ENCODE peak calls at places on chromosomes 2 and 18, in nine cellular contexts. O is SK-N-SH, I is upper lobe of left lung, H is left ventricle myocardium inferior, Q is Peyer's patch, S is neural progenitor cell, E is hepatocyte, X is cardiac muscle cell, Y is fibroblast of lung. Z is an unnamed sample. For H3K27me3, the result is how much of the 10 kb centered on the place peaks cover.

GRCh38 chr2:164910091-164910899 is 45.0 kb downstream of the SLC38A11 start:
- DNase-seq in O (no peak), I (peak), H (no peak), Q (no peak), S (no peak), E (peak), X (no peak), Y (peak), Z (peak)

GRCh38 chr2:109287413-109287812 is 158.4 kb downstream of the SH3RF3 start:
- DNase-seq in O (no peak), I (no peak), H (no peak), Q (no peak), S (no peak), E (no peak), X (no peak), Y (no peak), Z (no peak)

GRCh38 chr2:96251721-96252292 is 14.0 kb downstream of the TMEM127 start:
- DNase-seq in O (peak), I (peak), H (peak), Q (no peak), S (peak), E (peak), X (peak), Y (peak), Z (no peak)

GRCh38 chr2:61710711-61711110 is 143.1 kb downstream of the FAM161A start:
- DNase-seq in O (no peak), I (no peak), H (no peak), Q (peak), S (no peak), E (peak), X (peak), Y (no peak), Z (no peak)

GRCh38 chr2:11757101-11757500 is 10.7 kb downstream of the LPIN1 start:
- DNase-seq in O (no peak), I (no peak), H (no peak), Q (no peak), S (no peak), E (no peak), X (no peak), Y (no peak), Z (no peak)

GRCh38 chr2:206241767-206242166 is 32.7 kb upstream of the ZDBF2 start:
- DNase-seq in O (no peak), I (no peak), H (no peak), Q (no peak), S (no peak), E (no peak), X (no peak), Y (peak), Z (no peak)

GRCh38 chr2:28955492-28955891 is 25.6 kb upstream of the TOGARAM2 start:
- DNase-seq in O (no peak), I (no peak), H (no peak), Q (no peak), S (no peak), E (no peak), X (no peak), Y (no peak), Z (no peak)

GRCh38 chr2:232966122-232966521 is 46.9 kb downstream of the NGEF start:
- DNase-seq in O (no peak), I (no peak), H (no peak), Q (no peak), S (no peak), E (no peak), X (no peak), Y (no peak), Z (no peak)

GRCh38 chr2:119914266-119914665 is 98.6 kb upstream of the EPB41L5 start:
- DNase-seq in O (no peak), I (no peak), H (no peak), Q (no peak), S (no peak), E (peak), X (peak), Y (peak), Z (no peak)

GRCh38 chr2:142944264-142944663 is 66.8 kb downstream of the KYNU start:
- DNase-seq in O (no peak), I (no peak), H (no peak), Q (no peak), S (no peak), E (no peak), X (no peak), Y (peak), Z (no peak)

GRCh38 chr2:207311316-207312005 is 145.7 kb upstream of the KLF7 start:
- DNase-seq in O (peak), I (peak), H (no peak), Q (no peak), S (no peak), E (peak), X (peak), Y (peak), Z (no peak)

GRCh38 chr18:49647496-49648168 is 85.8 kb downstream of the LIPG start:
- DNase-seq in O (no peak), I (no peak), H (no peak), Q (no peak), S (no peak), E (no peak), X (peak), Y (peak), Z (no peak)

GRCh38 chr2:70160545-70160944 is 30.3 kb downstream of the C2orf42 start:
- DNase-seq in O (no peak), I (no peak), H (no peak), Q (no peak), S (no peak), E (no peak), X (no peak), Y (no peak), Z (no peak)

GRCh38 chr2:100235098-100235497 is 87.2 kb downstream of the LONRF2 start:
- DNase-seq in O (no peak), I (no peak), H (no peak), Q (no peak), S (no peak), E (no peak), X (no peak), Y (no peak), Z (peak)

GRCh38 chr2:223457301-223457700 is 144.9 kb downstream of the SCG2 start:
- DNase-seq in O (no peak), I (no peak), H (no peak), Q (no peak), S (no peak), E (no peak), X (no peak), Y (peak), Z (no peak)

GRCh38 chr18:79548077-79548450 is 131.5 kb upstream of the CTDP1 start:
- DNase-seq in O (no peak), I (peak), H (no peak), Q (peak), S (no peak), E (no peak), X (no peak), Y (no peak), Z (no peak)

GRCh38 chr2:132632000-132632649 is 37.9 kb downstream of the LYPD1 start:
- DNase-seq in O (no peak), I (no peak), H (no peak), Q (no peak), S (no peak), E (peak), X (no peak), Y (peak), Z (no peak)

GRCh38 chr2:26088038-26088643 is 54.3 kb downstream of the RAB10 start:
- DNase-seq in O (peak), I (no peak), H (no peak), Q (no peak), S (peak), E (peak), X (peak), Y (no peak), Z (no peak)

GRCh38 chr2:182784777-182785176 is 68.7 kb downstream of the DNAJC10 start:
- DNase-seq in O (peak), I (no peak), H (no peak), Q (no peak), S (peak), E (peak), X (peak), Y (peak), Z (peak)

GRCh38 chr2:42510191-42510929 is 16.6 kb upstream of the KCNG3 start:
- DNase-seq in O (peak), I (no peak), H (no peak), Q (no peak), S (no peak), E (no peak), X (peak), Y (peak), Z (no peak)

GRCh38 chr2:234292205-234292954 is 204.5 kb downstream of the ARL4C start:
- DNase-seq in O (no peak), I (no peak), H (no peak), Q (no peak), S (no peak), E (no peak), X (peak), Y (peak), Z (peak)

GRCh38 chr2:47002480-47003381 is 87.1 kb upstream of the MCFD2 start:
- DNase-seq in O (peak), I (no peak), H (peak), Q (no peak), S (peak), E (peak), X (peak), Y (peak), Z (no peak)

GRCh38 chr2:235498556-235499305 is 4.9 kb downstream of the AGAP1 start:
- DNase-seq in O (peak), I (no peak), H (no peak), Q (no peak), S (peak), E (no peak), X (no peak), Y (peak), Z (no peak)

GRCh38 chr2:229714736-229715541 is 584 bp upstream of the DNER start:
- DNase-seq in O (peak), I (peak), H (peak), Q (peak), S (peak), E (peak), X (peak), Y (peak), Z (peak)

GRCh38 chr18:57791192-57791591 is 11.9 kb downstream of the ATP8B1 start:
- DNase-seq in O (no peak), I (peak), H (no peak), Q (no peak), S (no peak), E (no peak), X (no peak), Y (no peak), Z (no peak)

GRCh38 chr18:31040982-31041345 is 1.6 kb downstream of the DSC3 start:
- DNase-seq in O (peak), I (no peak), H (no peak), Q (no peak), S (peak), E (peak), X (peak), Y (peak), Z (no peak)

GRCh38 chr18:70671889-70672551 is 383.2 kb downstream of the SOCS6 start:
- DNase-seq in O (no peak), I (no peak), H (no peak), Q (no peak), S (no peak), E (no peak), X (no peak), Y (no peak), Z (no peak)

GRCh38 chr2:136255648-136256461 is 137.9 kb upstream of the CXCR4 start:
- DNase-seq in O (no peak), I (no peak), H (no peak), Q (no peak), S (no peak), E (no peak), X (no peak), Y (no peak), Z (peak)

GRCh38 chr2:24658531-24659202 is 134.5 kb downstream of the PTRHD1 start:
- DNase-seq in O (no peak), I (peak), H (no peak), Q (no peak), S (no peak), E (no peak), X (no peak), Y (no peak), Z (no peak)

GRCh38 chr18:49487711-49488310 is 777 bp upstream of the C18orf32 start:
- DNase-seq in O (no peak), I (no peak), H (no peak), Q (no peak), S (peak), E (no peak), X (peak), Y (no peak), Z (no peak)

GRCh38 chr2:9974344-9974743 is 22.9 kb downstream of the GRHL1 start:
- DNase-seq in O (no peak), I (no peak), H (no peak), Q (no peak), S (no peak), E (no peak), X (no peak), Y (no peak), Z (no peak)

GRCh38 chr2:60925994-60926750 is 44.8 kb downstream of the REL start:
- DNase-seq in O (no peak), I (no peak), H (no peak), Q (no peak), S (no peak), E (peak), X (no peak), Y (peak), Z (no peak)

GRCh38 chr18:80159713-80160636 is 50.9 kb downstream of the ADNP2 start:
- DNase-seq in O (no peak), I (no peak), H (peak), Q (no peak), S (no peak), E (no peak), X (peak), Y (no peak), Z (peak)

GRCh38 chr2:40041983-40042382 is 262.9 kb upstream of the THUMPD2 start:
- DNase-seq in O (no peak), I (no peak), H (no peak), Q (no peak), S (no peak), E (no peak), X (peak), Y (peak), Z (no peak)

GRCh38 chr2:54685263-54685775 is 38.1 kb upstream of the EML6 start:
- DNase-seq in O (no peak), I (no peak), H (no peak), Q (no peak), S (no peak), E (no peak), X (no peak), Y (no peak), Z (no peak)
- TF ChIP-seq CTCF in O (no peak), I (peak), H (no peak), Q (no peak), S (no peak), E (no peak), X (no peak), Y (no peak), Z (no peak)

GRCh38 chr18:48160622-48161021 is 230.2 kb upstream of the SMAD2 start:
- DNase-seq in O (no peak), I (no peak), H (no peak), Q (no peak), S (no peak), E (no peak), X (no peak), Y (no peak), Z (no peak)
- H3K4me3 ChIP-seq in O (no peak), I (peak), H (peak), Q (no peak), S (no peak), E (peak), X (no peak), Y (peak), Z (no peak)

DNA sequence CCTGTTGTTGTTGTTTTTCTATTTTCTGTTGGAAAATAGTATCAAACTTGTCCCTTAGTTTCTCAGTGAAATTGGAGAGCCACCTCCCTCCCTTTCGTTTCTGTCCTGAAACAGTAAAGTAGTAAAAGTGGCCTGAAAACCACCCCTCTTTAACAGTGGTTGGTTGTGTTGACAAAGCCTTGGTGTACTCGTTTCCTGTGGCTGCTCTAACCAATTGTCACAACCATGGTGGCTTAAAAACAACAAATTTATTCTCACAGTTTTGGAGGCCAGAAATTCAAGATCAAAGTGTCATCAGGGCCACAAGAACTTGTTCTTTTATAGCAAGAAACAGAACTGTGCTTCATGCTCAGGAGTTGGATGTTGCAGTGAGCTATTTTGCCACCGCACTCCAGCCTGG is 4.0 kb upstream of the DYSF start:
- DNase-seq in O (no peak), I (no peak), H (no peak), Q (no peak), S (no peak), E (no peak), X (no peak), Y (no peak), Z (no peak)
- H3K27me3 ChIP-seq in O (under half), I (under half), H (under half), Q (under half), S (under half), E (under half), X (under half), Y (under half), Z (under half)

GRCh38 chr2:45438872-45439665 is 172.0 kb downstream of the SRBD1 start:
- DNase-seq in O (no peak), I (no peak), H (no peak), Q (no peak), S (no peak), E (no peak), X (no peak), Y (no peak), Z (no peak)

GRCh38 chr2:45443012-45443411 is 168.1 kb downstream of the SRBD1 start:
- DNase-seq in O (no peak), I (no peak), H (no peak), Q (no peak), S (no peak), E (no peak), X (no peak), Y (no peak), Z (no peak)

GRCh38 chr2:45441571-45441970 is 169.5 kb downstream of the SRBD1 start:
- DNase-seq in O (no peak), I (no peak), H (no peak), Q (no peak), S (no peak), E (no peak), X (no peak), Y (no peak), Z (no peak)

GRCh38 chr2:45442026-45442425 is 169.0 kb downstream of the SRBD1 start:
- DNase-seq in O (no peak), I (no peak), H (no peak), Q (no peak), S (no peak), E (no peak), X (no peak), Y (no peak), Z (no peak)

GRCh38 chr2:45439788-45440773 is 171.0 kb downstream of the SRBD1 start:
- DNase-seq in O (peak), I (no peak), H (no peak), Q (no peak), S (no peak), E (no peak), X (peak), Y (peak), Z (peak)
- TF ChIP-seq CTCF in O (peak), I (no peak), H (no peak), Q (no peak), S (no peak), E (peak), X (peak), Y (peak), Z (no peak)

DNA sequence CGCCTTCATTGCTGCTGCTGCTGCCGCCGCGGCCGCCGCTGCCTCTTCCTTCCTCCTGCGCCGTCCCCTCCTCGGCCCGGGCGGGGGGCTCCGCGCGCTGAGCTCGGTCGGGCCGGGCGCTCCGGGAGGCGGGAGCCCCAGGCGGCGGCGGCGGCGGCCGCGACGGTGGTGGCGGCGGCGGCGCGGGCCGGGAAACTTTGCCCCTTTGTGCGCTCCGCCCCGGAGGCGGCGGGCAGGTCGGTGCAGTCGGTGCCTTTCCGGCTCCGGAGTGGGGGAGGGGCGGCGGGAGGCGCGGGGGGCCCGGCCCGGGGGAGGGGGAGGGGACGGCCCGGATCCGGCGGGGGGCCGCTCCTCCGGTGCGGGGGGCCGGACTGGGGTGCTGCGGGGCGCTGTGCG is 210 bp downstream of the TET3 start:
- DNase-seq in O (no peak), I (peak), H (peak), Q (peak), S (peak), E (peak), X (no peak), Y (no peak), Z (no peak)
- H3K4me3 ChIP-seq in O (no peak), I (peak), H (peak), Q (peak), S (peak), E (peak), X (peak), Y (no peak), Z (peak)

GRCh38 chr2:118269408-118270051 is 181.3 kb downstream of the INSIG2 start:
- DNase-seq in O (no peak), I (peak), H (no peak), Q (no peak), S (peak), E (no peak), X (no peak), Y (no peak), Z (no peak)
- H3K27me3 ChIP-seq in O (under half), I (under half), H (half or more), Q (under half), S (under half), E (under half), X (under half), Y (under half), Z (under half)

DNA sequence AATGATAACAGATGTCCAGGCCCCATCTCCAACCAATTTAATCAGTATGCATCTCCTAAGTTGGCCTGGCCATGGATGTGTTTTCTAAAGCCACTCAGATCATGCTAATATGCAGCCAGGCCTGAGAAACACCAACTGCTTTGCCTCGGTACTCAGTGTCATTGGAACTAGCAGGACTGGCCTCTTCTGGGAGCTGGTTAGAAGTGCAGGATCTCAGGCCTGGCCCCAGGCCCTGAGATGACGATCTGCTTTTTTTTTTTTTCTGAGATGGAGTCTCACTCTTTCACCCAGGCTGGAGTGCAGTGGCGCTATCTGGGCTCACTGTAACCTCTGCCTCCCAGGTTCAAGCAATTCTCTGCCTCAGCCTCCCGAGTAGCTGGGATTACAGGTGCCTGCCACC is 69.1 kb downstream of the IRS1 start:
- DNase-seq in O (peak), I (no peak), H (no peak), Q (no peak), S (peak), E (no peak), X (peak), Y (no peak), Z (no peak)
- TF ChIP-seq CTCF in O (peak), I (no peak), H (peak), Q (peak), S (peak), E (peak), X (no peak), Y (peak), Z (no peak)

GRCh38 chr2:216696751-216697560 is 1.6 kb upstream of the IGFBP5 start:
- DNase-seq in O (no peak), I (no peak), H (no peak), Q (no peak), S (peak), E (peak), X (peak), Y (peak), Z (no peak)
- H3K4me3 ChIP-seq in O (no peak), I (no peak), H (no peak), Q (no peak), S (no peak), E (no peak), X (no peak), Y (no peak), Z (no peak)

GRCh38 chr2:230868151-230868946 is 3.6 kb downstream of the ITM2C start:
- DNase-seq in O (peak), I (no peak), H (no peak), Q (no peak), S (peak), E (peak), X (peak), Y (no peak), Z (no peak)
- H3K27me3 ChIP-seq in O (under half), I (under half), H (under half), Q (under half), S (under half), E (under half), X (under half), Y (under half), Z (under half)